ENCODE peak calls at places on chromosomes 2 and 18, in six cellular contexts. W is hippocampal formation; U is naive thymus-derived CD4-positive, alpha-beta T cell; R is right cardiac atrium; L is posterior vena cava; A is OCI-LY7. B is an unnamed sample.

GRCh38 chr2:98027535-98027934 is 31.8 kb upstream of the TMEM131 start:
- DNase-seq in R (no peak), W (no peak), L (no peak), U (no peak), A (peak), B (no peak)

GRCh38 chr2:98658816-98659486 is 50.6 kb downstream of the UNC50 start:
- DNase-seq in A (no peak), U (peak), L (no peak), W (no peak), R (no peak), B (no peak)

GRCh38 chr2:216661639-216662375 is 28.6 kb downstream of the IGFBP2 start:
- DNase-seq in W (no peak), L (no peak), A (peak), R (no peak), U (no peak), B (peak)

GRCh38 chr2:119826370-119826961 is 66.7 kb downstream of the PTPN4 start:
- DNase-seq in W (no peak), U (peak), L (no peak), A (peak), R (no peak), B (no peak)

GRCh38 chr2:224833986-224834385 is 117.8 kb upstream of the CCDC195 start:
- DNase-seq in U (no peak), W (no peak), R (no peak), L (no peak), A (no peak), B (no peak)

GRCh38 chr2:174634130-174635014 is 36.8 kb upstream of the WIPF1 start:
- DNase-seq in W (no peak), A (peak), U (peak), R (peak), L (no peak), B (no peak)

GRCh38 chr2:3526871-3527270 is 7.5 kb upstream of the ADI1 start:
- DNase-seq in R (no peak), A (no peak), U (no peak), L (no peak), W (no peak), B (no peak)

GRCh38 chr18:43113220-43113895 is 2.1 kb downstream of the RIT2 start:
- DNase-seq in R (no peak), A (no peak), L (no peak), W (no peak), U (no peak), B (no peak)

GRCh38 chr2:141618457-141618856 is 512.4 kb downstream of the LRP1B start:
- DNase-seq in R (no peak), L (no peak), A (no peak), U (no peak), W (no peak), B (no peak)

GRCh38 chr18:36281941-36282340 is 15.6 kb upstream of the FHOD3 start:
- DNase-seq in A (no peak), W (no peak), U (no peak), L (no peak), R (no peak), B (no peak)

GRCh38 chr2:239769574-239770145 is 255.5 kb downstream of the NDUFA10 start:
- DNase-seq in A (no peak), L (peak), W (no peak), U (no peak), R (no peak), B (no peak)

B was measured in left ventricle myocardium superior.